ENCODE peak calls at places on chromosome 12, in ten cellular contexts. P is astrocyte; B is HL-60; I is uterus; C is epithelial cell of proximal tubule; Y is ovary; X is CD4-positive, alpha-beta T cell; J is nephron progenitor cell; Z is lower lobe of right lung; V is left ventricle myocardium inferior. N is an unnamed sample.

GRCh38 chr12:92628476-92628875 is 74.3 kb upstream of the PLEKHG7 start:
- DNase-seq in P (peak; percentile 71), B (no peak), I (no peak), C (peak; percentile 75), Y (no peak), X (no peak), J (no peak), Z (no peak), V (no peak), N (no peak)

GRCh38 chr12:115450017-115450416 is 766.0 kb upstream of the TBX3 start:
- DNase-seq in P (no peak), B (no peak), I (no peak), C (no peak), Y (no peak), X (no peak), J (no peak), Z (no peak), V (no peak), N (no peak)

GRCh38 chr12:8644345-8645248 is 18.0 kb downstream of the MFAP5 start:
- DNase-seq in P (no peak), B (peak; percentile 41), I (no peak), C (no peak), Y (no peak), X (peak; percentile 35), J (no peak), Z (no peak), V (no peak), N (no peak)

GRCh38 chr12:53255993-53256392 is 12.1 kb upstream of the ESPL1 start:
- DNase-seq in P (no peak), B (no peak), I (no peak), C (no peak), Y (no peak), X (no peak), J (no peak), Z (no peak), V (no peak), N (no peak)

GRCh38 chr12:46386360-46386867 is 13.8 kb upstream of the SLC38A2 start:
- DNase-seq in P (peak; percentile 98), B (no peak), I (no peak), C (peak; percentile 67), Y (no peak), X (no peak), J (no peak), Z (no peak), V (no peak), N (peak; percentile 97)

GRCh38 chr12:94026566-94026965 is 121.8 kb upstream of the PLXNC1 start:
- DNase-seq in P (no peak), B (no peak), I (no peak), C (no peak), Y (no peak), X (no peak), J (no peak), Z (no peak), V (no peak), N (no peak)

GRCh38 chr12:4450551-4451112 is 5.0 kb upstream of the FGF6 start:
- DNase-seq in P (no peak), B (no peak), I (no peak), C (no peak), Y (no peak), X (no peak), J (no peak), Z (no peak), V (no peak), N (peak; percentile 48)

GRCh38 chr12:27549801-27550652 is 26.0 kb downstream of the PPFIBP1 start:
- DNase-seq in P (peak; percentile 99), B (peak; percentile 82), I (peak; percentile 94), C (peak; percentile 98), Y (peak; percentile 90), X (no peak), J (peak; percentile 33), Z (peak; percentile 78), V (peak; percentile 83), N (peak; percentile 99)

GRCh38 chr12:100159391-100160104 is 16.9 kb upstream of the BLTP3B start:
- DNase-seq in P (no peak), B (no peak), I (no peak), C (no peak), Y (no peak), X (no peak), J (no peak), Z (no peak), V (no peak), N (no peak)

GRCh38 chr12:100165356-100165755 is 22.7 kb upstream of the BLTP3B start:
- DNase-seq in P (no peak), B (no peak), I (no peak), C (no peak), Y (no peak), X (no peak), J (no peak), Z (no peak), V (no peak), N (no peak)

GRCh38 chr12:100166232-100166631 is 23.6 kb upstream of the BLTP3B start:
- DNase-seq in P (no peak), B (no peak), I (no peak), C (no peak), Y (no peak), X (no peak), J (no peak), Z (no peak), V (no peak), N (no peak)

GRCh38 chr12:100164153-100164704 is 21.6 kb upstream of the BLTP3B start:
- DNase-seq in P (no peak), B (no peak), I (no peak), C (no peak), Y (no peak), X (no peak), J (no peak), Z (no peak), V (no peak), N (no peak)

DNA sequence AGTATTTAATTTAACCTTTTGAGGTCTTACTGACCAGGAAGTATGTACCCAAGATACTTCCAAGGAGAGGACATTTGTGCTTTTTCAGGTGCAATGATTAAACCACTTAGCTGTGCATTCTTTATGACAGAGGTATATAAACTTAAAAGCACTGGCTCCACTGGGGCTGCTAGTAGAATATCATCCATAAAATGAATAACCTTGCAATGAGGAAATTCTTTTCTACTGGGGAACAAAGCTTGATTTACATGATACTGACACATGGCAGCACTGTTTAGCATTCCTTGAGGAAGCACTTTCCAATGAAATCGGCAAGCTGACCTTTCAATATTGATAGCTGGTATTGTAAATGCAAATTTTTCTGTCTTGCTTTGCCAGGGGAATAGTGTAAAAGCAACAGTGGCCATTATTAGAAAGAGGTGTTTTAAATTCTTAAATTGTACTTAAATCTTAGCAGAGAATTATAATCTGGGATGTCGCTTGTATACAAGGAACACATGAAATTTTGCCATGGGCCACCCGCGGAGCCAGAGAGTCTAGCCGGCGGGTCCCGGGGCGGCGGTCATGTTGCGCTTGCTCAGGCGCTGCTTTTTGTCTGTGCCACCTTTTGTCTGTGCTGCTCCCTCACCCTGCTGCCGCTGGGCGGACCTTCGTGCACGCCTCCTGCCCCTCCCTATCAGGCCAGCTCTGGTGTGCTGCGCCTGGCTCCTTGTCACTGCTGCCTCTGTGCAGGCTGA is 20.9 kb upstream of the BLTP3B start:
- DNase-seq in P (peak; percentile 42), B (peak; percentile 27), I (peak; percentile 38), C (no peak), Y (peak; percentile 48), X (peak; percentile 61), J (peak; percentile 77), Z (peak; percentile 83), V (peak; percentile 81), N (peak; percentile 35)
- TF ChIP-seq CTCF in P (no peak), B (no peak), I (no peak), C (peak; percentile 22), Y (no peak), X (no peak), J (peak; percentile 29), Z (peak; percentile 29), V (peak; percentile 42), N (peak; percentile 18)

DNA sequence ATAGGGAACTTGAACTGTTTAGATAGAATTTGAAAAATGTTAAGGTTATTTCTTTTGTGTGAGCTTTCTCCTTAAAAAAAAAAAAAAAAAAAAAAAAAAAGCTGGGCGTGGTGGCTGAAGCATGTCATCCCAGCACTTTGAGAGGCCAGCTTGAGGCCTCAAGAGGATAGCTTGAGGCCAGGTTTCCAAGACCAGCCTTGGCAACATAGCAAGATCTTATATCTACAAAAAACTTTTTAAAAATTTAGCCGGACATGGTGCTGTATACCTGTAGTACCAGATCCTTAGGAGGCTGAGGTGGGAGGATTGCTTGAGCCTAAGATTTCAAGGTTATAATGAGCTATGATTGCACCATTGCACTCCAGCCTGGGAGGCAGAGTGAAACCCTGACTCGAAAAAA is 14.2 kb downstream of the CMAS start:
- DNase-seq in P (no peak), B (no peak), I (no peak), C (no peak), Y (no peak), X (no peak), J (no peak), Z (no peak), V (no peak), N (no peak)
- TF ChIP-seq CTCF in P (no peak), B (no peak), I (no peak), C (no peak), Y (no peak), X (no peak), J (no peak), Z (no peak), V (no peak), N (no peak)

GRCh38 chr12:133181238-133181959 is at the start of gene ZNF268:
- DNase-seq in P (peak; percentile 78), B (peak; percentile 97), I (peak; percentile 84), C (peak; percentile 59), Y (peak; percentile 93), X (peak; percentile 77), J (peak; percentile 93), Z (peak; percentile 94), V (peak; percentile 91), N (peak; percentile 96)
- TF ChIP-seq CTCF in P (peak; percentile 74), B (peak; percentile 94), I (peak; percentile 61), C (peak; percentile 88), Y (peak; percentile 63), X (peak; percentile 59), J (peak; percentile 69), Z (peak; percentile 81), V (peak; percentile 85), N (peak; percentile 83)

GRCh38 chr12:40953076-40953475 is 235.0 kb upstream of the PDZRN4 start:
- DNase-seq in P (peak; percentile 87), B (no peak), I (no peak), C (no peak), Y (no peak), X (no peak), J (no peak), Z (no peak), V (no peak), N (peak; percentile 15)

GRCh38 chr12:40942326-40942725 is 245.8 kb upstream of the PDZRN4 start:
- DNase-seq in P (peak; percentile 62), B (no peak), I (no peak), C (no peak), Y (no peak), X (no peak), J (no peak), Z (no peak), V (no peak), N (peak; percentile 41)

GRCh38 chr12:40946612-40947194 is 241.4 kb upstream of the PDZRN4 start:
- DNase-seq in P (peak; percentile 26), B (peak; percentile 1), I (no peak), C (no peak), Y (no peak), X (no peak), J (no peak), Z (no peak), V (no peak), N (peak; percentile 58)

GRCh38 chr12:40945772-40946171 is 242.3 kb upstream of the PDZRN4 start:
- DNase-seq in P (no peak), B (no peak), I (no peak), C (no peak), Y (no peak), X (no peak), J (no peak), Z (no peak), V (no peak), N (no peak)

GRCh38 chr12:40947812-40948211 is 240.3 kb upstream of the PDZRN4 start:
- DNase-seq in P (no peak), B (no peak), I (no peak), C (peak; percentile 29), Y (no peak), X (no peak), J (no peak), Z (no peak), V (no peak), N (no peak)
- TF ChIP-seq CTCF in P (no peak), B (no peak), I (no peak), C (no peak), Y (no peak), X (no peak), J (no peak), Z (no peak), V (no peak), N (no peak)